ENCODE peak calls at places on chromosomes 7 and 10, in five cellular contexts. C is fibroblast of lung, X is neural progenitor cell, E is cardiac fibroblast, N is A549. J is an unnamed sample.

GRCh38 chr7:158302274-158303070 is 285.2 kb downstream of the PTPRN2 start:
- DNase-seq in C (no peak), X (no peak), E (peak; percentile 3), N (no peak), J (no peak)

GRCh38 chr7:41104621-41105020 is 598.3 kb downstream of the INHBA start:
- DNase-seq in N (no peak), C (peak; percentile 17), E (no peak), X (no peak), J (no peak)

GRCh38 chr7:143299346-143299745 is 11.2 kb downstream of the CASP2 start:
- DNase-seq in C (peak; percentile 29), E (no peak), X (no peak), N (no peak), J (no peak)

GRCh38 chr10:34320265-34320664 is 494.8 kb downstream of the PARD3 start:
- DNase-seq in N (no peak), C (no peak), E (no peak), X (no peak), J (no peak)

GRCh38 chr7:27179030-27179429 is 4.9 kb upstream of the HOXA10 start:
- DNase-seq in X (no peak), N (no peak), C (no peak), E (no peak), J (no peak)

GRCh38 chr10:102919237-102919959 is 1.3 kb downstream of the CNNM2 start:
- DNase-seq in C (no peak), X (peak; percentile 66), E (peak; percentile 11), N (no peak), J (no peak)

GRCh38 chr7:30445770-30446169 is 32.8 kb downstream of the NOD1 start:
- DNase-seq in E (peak; percentile 85), N (peak; percentile 6), X (peak; percentile 15), C (peak; percentile 90), J (no peak)

GRCh38 chr10:128318366-128318765 is 192.1 kb upstream of the MKI67 start:
- DNase-seq in X (no peak), C (no peak), E (no peak), N (no peak), J (no peak)

GRCh38 chr10:13382759-13383753 is 35.0 kb upstream of the SEPHS1 start:
- DNase-seq in E (no peak), C (no peak), X (no peak), N (no peak), J (no peak)

GRCh38 chr7:77348371-77348813 is 67.8 kb downstream of the GSAP start:
- DNase-seq in E (peak; percentile 93), N (no peak), X (no peak), C (peak; percentile 72), J (no peak)

GRCh38 chr10:28897617-28898464 is 220.5 kb downstream of the BAMBI start:
- DNase-seq in X (peak; percentile 86), N (no peak), C (no peak), E (peak; percentile 71), J (no peak)

GRCh38 chr7:91169819-91170218 is 94.4 kb upstream of the FZD1 start:
- DNase-seq in X (no peak), N (no peak), E (no peak), C (no peak), J (no peak)

GRCh38 chr7:24025094-24025493 is 258.9 kb upstream of the NPY start:
- DNase-seq in N (no peak), X (peak; percentile 9), E (no peak), C (peak; percentile 57), J (no peak)

GRCh38 chr10:130066743-130067142 is 43.9 kb downstream of the C10orf143 start:
- DNase-seq in E (no peak), X (no peak), C (no peak), N (no peak), J (no peak)

GRCh38 chr10:8042032-8042863 is 12.2 kb upstream of the GATA3 start:
- DNase-seq in C (no peak), E (no peak), X (peak; percentile 27), N (no peak), J (no peak)

GRCh38 chr7:13414661-13415105 is 574.8 kb downstream of the ETV1 start:
- DNase-seq in N (no peak), C (no peak), E (no peak), X (no peak), J (no peak)

GRCh38 chr7:129188892-129189660 is 643 bp downstream of the SMO start:
- DNase-seq in N (peak; percentile 48), C (peak; percentile 24), X (peak; percentile 60), E (peak; percentile 30), J (no peak)

GRCh38 chr7:127588697-127589482 is 679 bp downstream of the ARF5 start:
- DNase-seq in N (peak; percentile 80), X (peak; percentile 84), C (peak; percentile 57), E (peak; percentile 60), J (peak; percentile 19)

GRCh38 chr7:159049266-159050025 is 95.2 kb downstream of the VIPR2 start:
- DNase-seq in N (no peak), X (no peak), E (no peak), C (no peak), J (no peak)

GRCh38 chr10:117804470-117805011 is 242.2 kb downstream of the RAB11FIP2 start:
- DNase-seq in E (no peak), N (no peak), X (peak; percentile 88), C (no peak), J (no peak)

GRCh38 chr7:9680713-9681112 is 1247.3 kb downstream of the NXPH1 start:
- DNase-seq in N (no peak), C (no peak), X (no peak), E (no peak), J (no peak)

GRCh38 chr10:16867556-16867955 is 50.3 kb upstream of the RSU1 start:
- DNase-seq in X (peak; percentile 57), C (peak; percentile 43), N (no peak), E (peak; percentile 49), J (no peak)

GRCh38 chr10:77160679-77161078 is 476.9 kb downstream of the KCNMA1 start:
- DNase-seq in C (peak; percentile 89), E (peak; percentile 46), N (no peak), X (no peak), J (peak; percentile 66)

GRCh38 chr10:59668081-59668480 is 41.6 kb downstream of the SLC16A9 start:
- DNase-seq in E (no peak), C (no peak), N (no peak), X (no peak), J (no peak)

GRCh38 chr7:151461942-151462230 is 21.9 kb upstream of the CRYGN start:
- DNase-seq in E (no peak), N (no peak), C (no peak), X (no peak), J (no peak)

GRCh38 chr7:151459726-151460473 is 20.0 kb upstream of the CRYGN start:
- DNase-seq in X (peak; percentile 57), N (peak; percentile 61), C (peak; percentile 99), E (peak; percentile 98), J (peak; percentile 82)

GRCh38 chr7:151462306-151462779 is 22.4 kb upstream of the CRYGN start:
- DNase-seq in N (no peak), X (no peak), E (no peak), C (no peak), J (no peak)

GRCh38 chr7:151461096-151461941 is 21.4 kb upstream of the CRYGN start:
- DNase-seq in C (no peak), X (no peak), E (no peak), N (no peak), J (no peak)

GRCh38 chr7:151460474-151460855 is 20.5 kb upstream of the CRYGN start:
- DNase-seq in X (no peak), N (no peak), E (no peak), C (no peak), J (no peak)
- H3K4me3 ChIP-seq in X (no peak overlapping the region), N (no peak overlapping the region), E (no peak overlapping the region), C (no peak overlapping the region), J (no peak overlapping the region)

DNA sequence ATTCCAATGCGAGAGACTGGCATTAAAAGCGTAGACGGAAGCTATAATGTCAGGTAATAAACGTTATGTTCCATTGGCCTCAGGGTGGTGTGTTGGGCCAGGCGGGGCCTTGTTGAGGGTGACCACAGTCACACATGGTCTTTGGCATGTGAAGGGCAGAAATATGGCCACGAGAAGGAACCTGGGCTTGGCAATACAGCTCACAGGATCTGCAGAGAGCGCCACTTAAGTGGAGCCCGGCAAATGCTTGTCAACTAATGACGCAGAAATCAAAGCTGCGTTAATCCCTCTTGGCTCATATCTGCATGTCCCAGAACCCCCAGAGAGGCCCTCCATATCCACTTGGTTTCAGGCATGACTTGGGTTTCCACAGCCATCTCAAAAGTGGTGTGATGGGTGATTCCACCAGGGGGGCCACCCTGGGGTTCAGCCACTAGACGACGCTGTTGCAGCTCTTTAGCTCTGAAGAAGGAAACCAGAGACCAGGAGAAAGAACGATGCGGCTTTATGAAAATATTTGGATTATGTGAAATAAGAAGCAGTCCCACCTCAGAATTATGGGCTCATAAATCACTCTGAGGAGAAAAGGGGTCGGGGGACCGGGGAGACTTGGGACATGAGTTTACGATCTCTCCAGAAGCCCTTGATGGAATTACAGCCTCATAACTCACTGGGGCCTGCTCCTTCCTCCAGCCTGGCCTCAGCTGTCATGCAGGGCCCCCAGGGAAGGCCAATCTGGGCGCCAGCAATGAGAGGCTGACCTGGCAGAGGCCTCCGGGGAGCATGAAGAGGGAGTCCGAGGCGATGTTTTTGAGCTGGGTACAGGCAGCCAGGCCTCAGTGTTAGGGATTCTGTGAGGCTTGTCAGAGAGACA is 462.5 kb downstream of the PLXNA4 start:
- DNase-seq in X (no peak), C (no peak), N (no peak), E (no peak), J (no peak)
- TF ChIP-seq CTCF in X (no peak), C (no peak), N (no peak), E (no peak), J (no peak)

DNA sequence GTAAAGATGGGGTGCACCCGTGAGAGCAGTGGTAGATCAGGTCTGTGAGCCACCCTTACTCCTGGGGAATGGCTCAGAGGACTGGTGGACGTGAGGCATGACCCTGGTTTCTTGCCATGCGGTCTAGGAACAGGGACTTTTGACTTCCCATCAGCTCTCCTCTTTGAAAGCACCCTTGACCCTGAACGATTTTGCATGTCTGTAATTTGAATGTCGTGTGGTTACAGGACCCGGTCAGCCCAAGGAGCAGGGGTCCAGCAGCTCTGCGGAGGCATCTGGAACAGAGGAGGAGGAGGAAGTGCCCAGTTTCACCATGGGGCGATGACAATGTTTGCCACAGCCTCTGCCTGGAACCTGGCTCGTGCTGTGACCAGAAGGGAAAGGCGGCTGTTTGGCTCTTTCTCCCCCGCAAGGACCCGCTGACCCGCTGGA is 8.6 kb upstream of the ORAI2 start:
- DNase-seq in N (no peak), C (no peak), X (no peak), E (no peak), J (no peak)
- H3K4me3 ChIP-seq in N (no peak overlapping the region), C (no peak overlapping the region), X (no peak overlapping the region), E (no peak overlapping the region), J (no peak overlapping the region)

DNA sequence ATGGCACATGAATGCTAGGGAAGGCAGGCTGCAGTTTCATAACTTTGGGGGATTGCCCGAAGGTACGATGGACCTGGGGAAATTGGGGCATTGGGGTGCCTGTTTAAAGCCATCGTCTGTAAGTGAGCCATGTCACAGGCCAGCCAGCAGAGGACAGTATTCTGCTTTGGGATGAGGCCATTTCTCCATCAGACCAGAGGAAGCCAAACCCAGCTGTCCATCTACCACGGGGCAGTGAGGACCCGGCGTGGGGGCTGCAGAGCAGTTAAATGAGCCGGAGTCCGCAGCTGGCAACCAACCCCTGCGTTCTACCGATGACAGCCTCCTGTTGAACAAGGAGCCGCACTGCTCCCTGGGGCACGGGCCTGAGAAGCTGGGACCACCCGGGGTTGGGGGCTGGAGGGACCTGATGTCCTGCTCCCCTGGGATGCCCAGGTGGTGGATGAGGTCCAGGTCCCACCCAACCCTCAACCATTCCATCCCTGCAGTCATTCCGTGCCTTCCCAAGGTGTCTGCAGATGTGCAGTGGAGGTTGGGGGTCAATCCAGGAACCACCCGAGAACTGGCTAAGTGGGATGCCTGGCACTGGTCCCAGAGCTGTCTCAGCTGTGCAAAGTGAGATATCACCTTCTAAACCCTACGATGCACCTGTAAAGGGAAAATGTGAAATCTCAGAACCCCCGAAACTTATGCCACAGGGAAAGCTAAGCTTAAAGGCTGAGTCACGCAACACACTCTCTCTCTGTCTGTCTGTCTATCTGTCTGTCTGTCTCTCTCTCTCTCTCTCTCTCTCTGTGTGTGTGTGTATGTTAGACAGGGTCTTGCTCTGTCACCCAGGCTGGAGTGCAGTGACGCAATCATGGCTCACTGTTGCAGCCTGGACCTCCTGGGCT is 12.1 kb upstream of the RHBDD2 start:
- DNase-seq in C (peak; percentile 77), E (peak; percentile 79), X (peak; percentile 85), N (peak; percentile 86), J (peak; percentile 21)
- TF ChIP-seq CTCF in C (peak; percentile 97), E (peak; percentile 98), X (peak; percentile 90), N (peak; percentile 92), J (peak; percentile 94)

J was measured in HFF-Myc.